ENCODE peak calls at places on chromosomes 2 and 18, in eight cellular contexts. F, W, A, R, O, X, B and U are unnamed samples.

GRCh38 chr2:170930132-170931109 is 1.4 kb downstream of the GORASP2 start:
- DNase-seq in F (peak; percentile 46), W (peak; percentile 32), A (peak; percentile 47), R (peak; percentile 28), O (peak; percentile 57), X (peak; percentile 37), B (peak; percentile 51), U (peak; percentile 47)

GRCh38 chr2:629961-630360 is 47.2 kb downstream of the TMEM18 start:
- DNase-seq in F (no peak), W (no peak), A (no peak), R (no peak), O (no peak), X (no peak), B (no peak), U (no peak)

GRCh38 chr2:148253716-148254115 is 232.8 kb downstream of the MBD5 start:
- DNase-seq in F (no peak), W (no peak), A (no peak), R (no peak), O (no peak), X (no peak), B (no peak), U (no peak)

GRCh38 chr2:143937563-143938346 is 582.2 kb downstream of the ZEB2 start:
- DNase-seq in F (no peak), W (no peak), A (no peak), R (peak; percentile 18), O (peak; percentile 11), X (no peak), B (no peak), U (no peak)

GRCh38 chr2:34738691-34739090 is 1139.6 kb upstream of the FAM98A start:
- DNase-seq in F (peak; percentile 52), W (no peak), A (no peak), R (no peak), O (no peak), X (no peak), B (no peak), U (no peak)

GRCh38 chr2:173187911-173188788 is 112.5 kb downstream of the MAP3K20 start:
- DNase-seq in F (no peak), W (no peak), A (no peak), R (no peak), O (no peak), X (no peak), B (no peak), U (no peak)

GRCh38 chr2:221203138-221203537 is 369.0 kb downstream of the EPHA4 start:
- DNase-seq in F (no peak), W (no peak), A (no peak), R (no peak), O (no peak), X (no peak), B (no peak), U (peak; percentile 77)

GRCh38 chr2:38898256-38898655 is 8.6 kb downstream of the ARHGEF33 start:
- DNase-seq in F (no peak), W (no peak), A (no peak), R (no peak), O (no peak), X (no peak), B (no peak), U (no peak)

GRCh38 chr2:8549273-8549922 is 132.5 kb upstream of the ID2 start:
- DNase-seq in F (no peak), W (no peak), A (no peak), R (no peak), O (no peak), X (no peak), B (no peak), U (no peak)

GRCh38 chr18:11591957-11592356 is 17.4 kb upstream of the SLC35G4 start:
- DNase-seq in F (no peak), W (no peak), A (no peak), R (no peak), O (no peak), X (no peak), B (no peak), U (no peak)

GRCh38 chr2:66032376-66032775 is 402.5 kb upstream of the MEIS1 start:
- DNase-seq in F (no peak), W (no peak), A (no peak), R (no peak), O (no peak), X (no peak), B (no peak), U (no peak)

GRCh38 chr2:155733091-155733870 is 599.2 kb downstream of the NR4A2 start:
- DNase-seq in F (no peak), W (no peak), A (no peak), R (no peak), O (no peak), X (no peak), B (no peak), U (no peak)

GRCh38 chr2:55334728-55335127 is 65.7 kb upstream of the MTIF2 start:
- DNase-seq in F (no peak), W (no peak), A (no peak), R (no peak), O (no peak), X (no peak), B (no peak), U (no peak)

GRCh38 chr18:48073231-48073930 is 142.9 kb upstream of the SMAD2 start:
- DNase-seq in F (no peak), W (no peak), A (no peak), R (no peak), O (no peak), X (no peak), B (no peak), U (no peak)

GRCh38 chr2:133252770-133253355 is 315.4 kb downstream of the NCKAP5 start:
- DNase-seq in F (no peak), W (no peak), A (no peak), R (no peak), O (no peak), X (no peak), B (no peak), U (no peak)

GRCh38 chr2:168685619-168686453 is 116.6 kb upstream of the NOSTRIN start:
- DNase-seq in F (no peak), W (no peak), A (no peak), R (no peak), O (peak; percentile 32), X (no peak), B (no peak), U (no peak)

GRCh38 chr18:22493940-22494339 is 76.2 kb upstream of the CTAGE1 start:
- DNase-seq in F (no peak), W (no peak), A (no peak), R (no peak), O (no peak), X (no peak), B (no peak), U (no peak)

GRCh38 chr18:61803393-61803792 is 89.4 kb downstream of the RNF152 start:
- DNase-seq in F (no peak), W (no peak), A (no peak), R (no peak), O (no peak), X (no peak), B (no peak), U (no peak)

GRCh38 chr2:212539145-212539880 is 711 bp upstream of the ERBB4 start:
- DNase-seq in F (peak; percentile 80), W (peak; percentile 35), A (no peak), R (peak; percentile 58), O (peak; percentile 42), X (no peak), B (peak; percentile 9), U (no peak)

GRCh38 chr18:3186678-3187658 is 32.8 kb downstream of the MYOM1 start:
- DNase-seq in F (peak; percentile 18), W (no peak), A (no peak), R (no peak), O (peak; percentile 40), X (no peak), B (no peak), U (no peak)

GRCh38 chr2:217625475-217626245 is 377.1 kb downstream of the TNS1 start:
- DNase-seq in F (no peak), W (no peak), A (no peak), R (no peak), O (no peak), X (no peak), B (no peak), U (no peak)

GRCh38 chr2:68225119-68225632 is 27.2 kb downstream of the PPP3R1 start:
- DNase-seq in F (peak; percentile 41), W (peak; percentile 9), A (no peak), R (no peak), O (peak; percentile 32), X (no peak), B (peak; percentile 38), U (no peak)

GRCh38 chr2:58535182-58535581 is 294.1 kb upstream of the FANCL start:
- DNase-seq in F (peak; percentile 49), W (peak; percentile 88), A (no peak), R (peak; percentile 70), O (no peak), X (no peak), B (no peak), U (no peak)

GRCh38 chr2:239249781-239250180 is 151.0 kb downstream of the HDAC4 start:
- DNase-seq in F (no peak), W (no peak), A (no peak), R (no peak), O (no peak), X (no peak), B (no peak), U (no peak)

GRCh38 chr18:48743046-48743445 is 204.2 kb downstream of the CTIF start:
- DNase-seq in F (peak; percentile 45), W (no peak), A (no peak), R (no peak), O (no peak), X (no peak), B (no peak), U (no peak)

GRCh38 chr2:101305492-101306123 is 2.9 kb downstream of the RNF149 start:
- DNase-seq in F (no peak), W (no peak), A (no peak), R (no peak), O (no peak), X (no peak), B (no peak), U (no peak)

GRCh38 chr2:219228745-219229374 is 576 bp downstream of the ATG9A start:
- DNase-seq in F (no peak), W (no peak), A (no peak), R (no peak), O (no peak), X (no peak), B (no peak), U (no peak)

GRCh38 chr18:54209471-54210180 is 14.8 kb downstream of the MBD2 start:
- DNase-seq in F (no peak), W (no peak), A (no peak), R (no peak), O (no peak), X (no peak), B (no peak), U (no peak)

GRCh38 chr2:181231886-181232644 is 225.1 kb upstream of the ITGA4 start:
- DNase-seq in F (no peak), W (no peak), A (no peak), R (no peak), O (no peak), X (no peak), B (no peak), U (no peak)

GRCh38 chr2:72917138-72917874 is at the start of gene EMX1:
- DNase-seq in F (peak; percentile 65), W (peak; percentile 80), A (no peak), R (no peak), O (peak; percentile 89), X (peak; percentile 36), B (no peak), U (peak; percentile 51)

GRCh38 chr2:98937906-98938305 is 1.9 kb upstream of the CRACDL start:
- DNase-seq in F (no peak), W (peak; percentile 4), A (no peak), R (no peak), O (no peak), X (no peak), B (no peak), U (no peak)

GRCh38 chr18:50284226-50284885 is 3.0 kb upstream of the MBD1 start:
- DNase-seq in F (no peak), W (no peak), A (no peak), R (no peak), O (no peak), X (no peak), B (no peak), U (no peak)